ENCODE peak calls at places on chromosomes 4 and X, in eight cellular contexts. One of them, this sample, is unnamed.

GRCh38 chrX:153643431-153644351 is 3.3 kb upstream of the DUSP9 start:
- DNase-seq in mesendoderm: no peak
- DNase-seq in GM23248: peak; percentile 41
- DNase-seq in fibroblast of lung: no peak
- DNase-seq in neural progenitor cell: peak; percentile 61
- DNase-seq in H9: peak; percentile 28
- DNase-seq in astrocyte: no peak
- DNase-seq in OCI-LY7: no peak
- DNase-seq in this sample: no peak

GRCh38 chrX:148380107-148380506 is 120.3 kb upstream of the AFF2 start:
- DNase-seq in mesendoderm: no peak
- DNase-seq in GM23248: no peak
- DNase-seq in fibroblast of lung: no peak
- DNase-seq in neural progenitor cell: no peak
- DNase-seq in H9: no peak
- DNase-seq in astrocyte: no peak
- DNase-seq in OCI-LY7: peak; percentile 61
- DNase-seq in this sample: no peak

GRCh38 chr4:3290476-3290875 is 2.3 kb upstream of the RGS12 start:
- DNase-seq in mesendoderm: no peak
- DNase-seq in GM23248: no peak
- DNase-seq in fibroblast of lung: no peak
- DNase-seq in neural progenitor cell: no peak
- DNase-seq in H9: no peak
- DNase-seq in astrocyte: no peak
- DNase-seq in OCI-LY7: no peak
- DNase-seq in this sample: no peak

GRCh38 chr4:98688416-98689290 is 30.2 kb upstream of the TSPAN5 start:
- DNase-seq in mesendoderm: no peak
- DNase-seq in GM23248: peak; percentile 80
- DNase-seq in fibroblast of lung: peak; percentile 61
- DNase-seq in neural progenitor cell: peak; percentile 9
- DNase-seq in H9: no peak
- DNase-seq in astrocyte: peak; percentile 57
- DNase-seq in OCI-LY7: no peak
- DNase-seq in this sample: peak; percentile 18

GRCh38 chrX:22999696-23000223 is at the start of gene DDX53:
- DNase-seq in mesendoderm: no peak
- DNase-seq in GM23248: no peak
- DNase-seq in fibroblast of lung: no peak
- DNase-seq in neural progenitor cell: no peak
- DNase-seq in H9: peak; percentile 28
- DNase-seq in astrocyte: no peak
- DNase-seq in OCI-LY7: no peak
- DNase-seq in this sample: no peak

GRCh38 chr4:55397521-55398321 is 2.0 kb downstream of the TMEM165 start:
- DNase-seq in mesendoderm: peak; percentile 25
- DNase-seq in GM23248: peak; percentile 80
- DNase-seq in fibroblast of lung: peak; percentile 84
- DNase-seq in neural progenitor cell: peak; percentile 21
- DNase-seq in H9: no peak
- DNase-seq in astrocyte: peak; percentile 57
- DNase-seq in OCI-LY7: peak; percentile 23
- DNase-seq in this sample: peak; percentile 86

GRCh38 chr4:2923678-2924173 is 39.5 kb downstream of the NOP14 start:
- DNase-seq in mesendoderm: no peak
- DNase-seq in GM23248: no peak
- DNase-seq in fibroblast of lung: no peak
- DNase-seq in neural progenitor cell: no peak
- DNase-seq in H9: no peak
- DNase-seq in astrocyte: no peak
- DNase-seq in OCI-LY7: no peak
- DNase-seq in this sample: no peak

GRCh38 chrX:72115380-72115779 is 16.3 kb downstream of the RTL5 start:
- DNase-seq in mesendoderm: peak; percentile 83
- DNase-seq in GM23248: no peak
- DNase-seq in fibroblast of lung: no peak
- DNase-seq in neural progenitor cell: peak; percentile 63
- DNase-seq in H9: no peak
- DNase-seq in astrocyte: no peak
- DNase-seq in OCI-LY7: no peak
- DNase-seq in this sample: no peak

GRCh38 chr4:105748222-105748621 is 39.6 kb downstream of the GSTCD start:
- DNase-seq in mesendoderm: no peak
- DNase-seq in GM23248: no peak
- DNase-seq in fibroblast of lung: no peak
- DNase-seq in neural progenitor cell: no peak
- DNase-seq in H9: no peak
- DNase-seq in astrocyte: no peak
- DNase-seq in OCI-LY7: no peak
- DNase-seq in this sample: no peak

GRCh38 chr4:164937576-164938270 is 39.7 kb downstream of the TRIM61 start:
- DNase-seq in mesendoderm: peak; percentile 70
- DNase-seq in GM23248: peak; percentile 79
- DNase-seq in fibroblast of lung: peak; percentile 50
- DNase-seq in neural progenitor cell: peak; percentile 61
- DNase-seq in H9: peak; percentile 65
- DNase-seq in astrocyte: no peak
- DNase-seq in OCI-LY7: peak; percentile 23
- DNase-seq in this sample: no peak

GRCh38 chr4:140755811-140756291 is 334 bp downstream of the TBC1D9 start:
- DNase-seq in mesendoderm: peak; percentile 75
- DNase-seq in GM23248: peak; percentile 77
- DNase-seq in fibroblast of lung: peak; percentile 40
- DNase-seq in neural progenitor cell: peak; percentile 78
- DNase-seq in H9: peak; percentile 48
- DNase-seq in astrocyte: peak; percentile 48
- DNase-seq in OCI-LY7: peak; percentile 71
- DNase-seq in this sample: peak; percentile 53

GRCh38 chr4:127479031-127479622 is 153.6 kb upstream of the INTU start:
- DNase-seq in mesendoderm: peak; percentile 52
- DNase-seq in GM23248: peak; percentile 67
- DNase-seq in fibroblast of lung: peak; percentile 71
- DNase-seq in neural progenitor cell: peak; percentile 57
- DNase-seq in H9: no peak
- DNase-seq in astrocyte: peak; percentile 22
- DNase-seq in OCI-LY7: peak; percentile 30
- DNase-seq in this sample: peak; percentile 1

GRCh38 chr4:105145913-105146285 is 777 bp upstream of the TET2 start:
- DNase-seq in mesendoderm: no peak
- DNase-seq in GM23248: no peak
- DNase-seq in fibroblast of lung: no peak
- DNase-seq in neural progenitor cell: peak; percentile 49
- DNase-seq in H9: peak; percentile 56
- DNase-seq in astrocyte: no peak
- DNase-seq in OCI-LY7: no peak
- DNase-seq in this sample: no peak

GRCh38 chrX:53621418-53621986 is 65.0 kb downstream of the HUWE1 start:
- DNase-seq in mesendoderm: no peak
- DNase-seq in GM23248: no peak
- DNase-seq in fibroblast of lung: no peak
- DNase-seq in neural progenitor cell: no peak
- DNase-seq in H9: no peak
- DNase-seq in astrocyte: no peak
- DNase-seq in OCI-LY7: no peak
- DNase-seq in this sample: no peak

GRCh38 chr4:84681488-84682274 is 98.8 kb downstream of the CDS1 start:
- DNase-seq in mesendoderm: peak; percentile 28
- DNase-seq in GM23248: peak; percentile 78
- DNase-seq in fibroblast of lung: peak; percentile 74
- DNase-seq in neural progenitor cell: peak; percentile 60
- DNase-seq in H9: no peak
- DNase-seq in astrocyte: peak; percentile 89
- DNase-seq in OCI-LY7: no peak
- DNase-seq in this sample: peak; percentile 58

GRCh38 chr4:112031712-112032328 is 113.4 kb upstream of the FAM241A start:
- DNase-seq in mesendoderm: peak; percentile 56
- DNase-seq in GM23248: peak; percentile 86
- DNase-seq in fibroblast of lung: peak; percentile 74
- DNase-seq in neural progenitor cell: peak; percentile 76
- DNase-seq in H9: no peak
- DNase-seq in astrocyte: peak; percentile 31
- DNase-seq in OCI-LY7: peak; percentile 29
- DNase-seq in this sample: peak; percentile 31

GRCh38 chr4:3411676-3412075 is 30.1 kb upstream of the HGFAC start:
- DNase-seq in mesendoderm: no peak
- DNase-seq in GM23248: no peak
- DNase-seq in fibroblast of lung: no peak
- DNase-seq in neural progenitor cell: no peak
- DNase-seq in H9: peak; percentile 18
- DNase-seq in astrocyte: no peak
- DNase-seq in OCI-LY7: no peak
- DNase-seq in this sample: no peak

DNA sequence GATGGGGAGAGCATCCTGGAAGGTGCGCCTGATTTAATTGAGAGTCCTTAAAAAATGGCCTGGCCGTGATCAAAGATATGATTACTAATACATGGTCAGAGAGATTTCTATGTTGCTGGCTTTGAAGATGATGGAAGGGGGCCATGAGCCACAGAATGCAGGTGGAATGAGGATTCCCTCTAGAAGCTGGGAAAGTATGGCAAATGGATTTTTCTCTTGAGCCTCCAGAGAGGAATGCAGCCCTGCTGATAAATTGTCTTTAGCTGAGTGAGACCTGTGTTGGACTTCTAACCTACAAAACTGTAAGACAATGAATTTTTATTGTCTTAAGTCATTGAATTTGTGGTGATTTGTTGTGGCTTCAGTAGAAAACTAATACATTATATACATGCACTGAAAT is 7.7 kb downstream of the NUDT9 start:
- DNase-seq in mesendoderm: peak; percentile 28
- DNase-seq in GM23248: no peak
- DNase-seq in fibroblast of lung: no peak
- DNase-seq in neural progenitor cell: no peak
- DNase-seq in H9: no peak
- DNase-seq in astrocyte: peak; percentile 38
- DNase-seq in OCI-LY7: no peak
- DNase-seq in this sample: no peak
- H3K79me2 ChIP-seq in mesendoderm: peaks cover 28% of the 10 kb centered on the region
- H3K79me2 ChIP-seq in GM23248: peaks cover 100% of the 10 kb centered on the region
- H3K79me2 ChIP-seq in fibroblast of lung: peaks cover 22% of the 10 kb centered on the region
- H3K79me2 ChIP-seq in neural progenitor cell: peaks cover 80% of the 10 kb centered on the region
- H3K79me2 ChIP-seq in H9: peaks cover 4% of the 10 kb centered on the region
- H3K79me2 ChIP-seq in astrocyte: peaks cover 84% of the 10 kb centered on the region
- H3K79me2 ChIP-seq in OCI-LY7: peaks cover 75% of the 10 kb centered on the region
- H3K79me2 ChIP-seq in this sample: peaks cover 74% of the 10 kb centered on the region

GRCh38 chr4:41077628-41078027 is 136.7 kb downstream of the APBB2 start:
- DNase-seq in mesendoderm: no peak
- DNase-seq in GM23248: no peak
- DNase-seq in fibroblast of lung: no peak
- DNase-seq in neural progenitor cell: no peak
- DNase-seq in H9: no peak
- DNase-seq in astrocyte: no peak
- DNase-seq in OCI-LY7: no peak
- DNase-seq in this sample: no peak

GRCh38 chr4:41076481-41076880 is 137.9 kb downstream of the APBB2 start:
- DNase-seq in mesendoderm: no peak
- DNase-seq in GM23248: no peak
- DNase-seq in fibroblast of lung: no peak
- DNase-seq in neural progenitor cell: no peak
- DNase-seq in H9: no peak
- DNase-seq in astrocyte: no peak
- DNase-seq in OCI-LY7: no peak
- DNase-seq in this sample: no peak

GRCh38 chr4:41070516-41071281 is 143.6 kb downstream of the APBB2 start:
- DNase-seq in mesendoderm: no peak
- DNase-seq in GM23248: peak; percentile 14
- DNase-seq in fibroblast of lung: no peak
- DNase-seq in neural progenitor cell: no peak
- DNase-seq in H9: no peak
- DNase-seq in astrocyte: peak; percentile 18
- DNase-seq in OCI-LY7: no peak
- DNase-seq in this sample: no peak

GRCh38 chr4:41072021-41072777 is 142.1 kb downstream of the APBB2 start:
- DNase-seq in mesendoderm: peak; percentile 69
- DNase-seq in GM23248: no peak
- DNase-seq in fibroblast of lung: no peak
- DNase-seq in neural progenitor cell: peak; percentile 7
- DNase-seq in H9: no peak
- DNase-seq in astrocyte: no peak
- DNase-seq in OCI-LY7: no peak
- DNase-seq in this sample: no peak

GRCh38 chr4:41074227-41074626 is 140.1 kb downstream of the APBB2 start:
- DNase-seq in mesendoderm: no peak
- DNase-seq in GM23248: no peak
- DNase-seq in fibroblast of lung: no peak
- DNase-seq in neural progenitor cell: no peak
- DNase-seq in H9: no peak
- DNase-seq in astrocyte: no peak
- DNase-seq in OCI-LY7: peak; percentile 41
- DNase-seq in this sample: no peak
- H3K79me2 ChIP-seq in mesendoderm: no peaks in the 10 kb centered on the region
- H3K79me2 ChIP-seq in GM23248: peaks cover 84% of the 10 kb centered on the region
- H3K79me2 ChIP-seq in fibroblast of lung: no peaks in the 10 kb centered on the region
- H3K79me2 ChIP-seq in neural progenitor cell: no peaks in the 10 kb centered on the region
- H3K79me2 ChIP-seq in H9: no peaks in the 10 kb centered on the region
- H3K79me2 ChIP-seq in astrocyte: peaks cover 39% of the 10 kb centered on the region
- H3K79me2 ChIP-seq in OCI-LY7: no peaks in the 10 kb centered on the region
- H3K79me2 ChIP-seq in this sample: peaks cover 85% of the 10 kb centered on the region

GRCh38 chr4:175871774-175872405 is 59.8 kb upstream of the GPM6A start:
- DNase-seq in mesendoderm: no peak
- DNase-seq in GM23248: no peak
- DNase-seq in fibroblast of lung: no peak
- DNase-seq in neural progenitor cell: no peak
- DNase-seq in H9: no peak
- DNase-seq in astrocyte: peak; percentile 38
- DNase-seq in OCI-LY7: no peak
- DNase-seq in this sample: no peak

GRCh38 chr4:175873707-175874106 is 61.6 kb upstream of the GPM6A start:
- DNase-seq in mesendoderm: no peak
- DNase-seq in GM23248: no peak
- DNase-seq in fibroblast of lung: no peak
- DNase-seq in neural progenitor cell: no peak
- DNase-seq in H9: no peak
- DNase-seq in astrocyte: no peak
- DNase-seq in OCI-LY7: no peak
- DNase-seq in this sample: no peak

GRCh38 chr4:175874290-175874689 is 62.2 kb upstream of the GPM6A start:
- DNase-seq in mesendoderm: no peak
- DNase-seq in GM23248: no peak
- DNase-seq in fibroblast of lung: no peak
- DNase-seq in neural progenitor cell: no peak
- DNase-seq in H9: no peak
- DNase-seq in astrocyte: no peak
- DNase-seq in OCI-LY7: peak; percentile 8
- DNase-seq in this sample: no peak
- H3K79me2 ChIP-seq in mesendoderm: no peaks in the 10 kb centered on the region
- H3K79me2 ChIP-seq in GM23248: no peaks in the 10 kb centered on the region
- H3K79me2 ChIP-seq in fibroblast of lung: no peaks in the 10 kb centered on the region
- H3K79me2 ChIP-seq in neural progenitor cell: no peaks in the 10 kb centered on the region
- H3K79me2 ChIP-seq in H9: no peaks in the 10 kb centered on the region
- H3K79me2 ChIP-seq in astrocyte: no peaks in the 10 kb centered on the region
- H3K79me2 ChIP-seq in OCI-LY7: no peaks in the 10 kb centered on the region
- H3K79me2 ChIP-seq in this sample: no peaks in the 10 kb centered on the region

DNA sequence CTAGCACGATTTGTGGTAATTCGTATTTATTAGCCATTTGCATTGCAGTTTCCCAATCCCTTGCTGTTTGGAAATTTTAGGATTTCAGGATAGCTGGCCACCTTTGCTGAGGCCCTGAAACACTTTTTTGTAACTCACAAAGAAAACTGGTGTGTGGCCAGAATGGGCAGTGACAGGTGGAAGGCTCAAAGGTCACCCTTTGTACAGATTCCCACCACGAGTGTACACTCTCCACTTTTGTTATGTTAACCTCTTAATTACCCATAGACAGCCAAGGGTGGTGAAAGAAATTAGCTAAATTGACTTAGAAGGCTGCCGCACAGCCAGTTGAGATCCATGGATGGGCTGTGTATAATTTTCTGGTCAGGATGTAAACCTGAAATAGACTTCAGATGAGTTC is 109.7 kb upstream of the ARX start:
- DNase-seq in mesendoderm: no peak
- DNase-seq in GM23248: no peak
- DNase-seq in fibroblast of lung: no peak
- DNase-seq in neural progenitor cell: no peak
- DNase-seq in H9: no peak
- DNase-seq in astrocyte: no peak
- DNase-seq in OCI-LY7: no peak
- DNase-seq in this sample: no peak
- H3K79me2 ChIP-seq in mesendoderm: no peaks in the 10 kb centered on the region
- H3K79me2 ChIP-seq in GM23248: no peaks in the 10 kb centered on the region
- H3K79me2 ChIP-seq in fibroblast of lung: no peaks in the 10 kb centered on the region
- H3K79me2 ChIP-seq in neural progenitor cell: no peaks in the 10 kb centered on the region
- H3K79me2 ChIP-seq in H9: no peaks in the 10 kb centered on the region
- H3K79me2 ChIP-seq in astrocyte: no peaks in the 10 kb centered on the region
- H3K79me2 ChIP-seq in OCI-LY7: no peaks in the 10 kb centered on the region
- H3K79me2 ChIP-seq in this sample: no peaks in the 10 kb centered on the region

This sample was measured in mammary epithelial cell.